ENCODE peak calls at places on chromosomes 5 and 9, in nine cellular contexts. P is activated gamma-delta T cell; E is naive thymus-derived CD8-positive, alpha-beta T cell; J is stomach; Z is endothelial cell; B is NCI-H2081 treated with DMSO at 0.1 percent for 48 hours; I is kidney glomerular epithelial cell; K is posterior vena cava; M is LoVo. N is an unnamed sample.

GRCh38 chr5:78811121-78811832 is 162.7 kb upstream of the LHFPL2 start:
- DNase-seq in P (no peak), E (no peak), J (no peak), Z (no peak), B (no peak), I (no peak), K (no peak), M (no peak), N (no peak)

GRCh38 chr9:101462558-101462957 is 27.0 kb upstream of the ALDOB start:
- DNase-seq in P (no peak), E (no peak), J (no peak), Z (no peak), B (no peak), I (no peak), K (no peak), M (no peak), N (no peak)

GRCh38 chr5:74500037-74500917 is 140.3 kb downstream of the ENC1 start:
- DNase-seq in P (no peak), E (no peak), J (no peak), Z (no peak), B (no peak), I (no peak), K (no peak), M (no peak), N (no peak)

GRCh38 chr9:134930404-134930803 is 12.7 kb upstream of the FCN1 start:
- DNase-seq in P (no peak), E (no peak), J (no peak), Z (no peak), B (no peak), I (no peak), K (peak; percentile 62), M (no peak), N (no peak)

GRCh38 chr5:168422431-168422830 is 63.8 kb upstream of the RARS1 start:
- DNase-seq in P (no peak), E (no peak), J (no peak), Z (no peak), B (no peak), I (peak; percentile 21), K (no peak), M (no peak), N (no peak)

GRCh38 chr9:116116411-116116810 is 37.2 kb upstream of the PAPPA start:
- DNase-seq in P (no peak), E (no peak), J (no peak), Z (no peak), B (no peak), I (no peak), K (no peak), M (no peak), N (no peak)

GRCh38 chr5:8831251-8831650 is 714.6 kb downstream of the SEMA5A start:
- DNase-seq in P (no peak), E (no peak), J (no peak), Z (no peak), B (no peak), I (peak; percentile 40), K (no peak), M (no peak), N (no peak)

GRCh38 chr5:176792584-176793342 is 17.6 kb upstream of the UNC5A start:
- DNase-seq in P (no peak), E (no peak), J (no peak), Z (no peak), B (no peak), I (no peak), K (no peak), M (no peak), N (no peak)

GRCh38 chr5:72817639-72818266 is 1.3 kb downstream of the TNPO1 start:
- DNase-seq in P (no peak), E (no peak), J (no peak), Z (no peak), B (no peak), I (peak; percentile 32), K (no peak), M (no peak), N (no peak)